ENCODE peak calls at places on chromosome 2, in six cellular contexts. B is endothelial cell, R is HCT116, G is hepatocyte, C is endothelial cell of umbilical vein, K is BJ. A is an unnamed sample.

GRCh38 chr2:1538663-1539062 is 125.4 kb downstream of the TPO start:
- DNase-seq in B (peak), R (peak), G (peak), C (no peak), K (no peak), A (peak)

GRCh38 chr2:37798315-37799005 is 126.6 kb upstream of the RMDN2 start:
- DNase-seq in B (no peak), R (no peak), G (no peak), C (no peak), K (no peak), A (no peak)

GRCh38 chr2:241882090-241882625 is 12.6 kb downstream of the RTP5 start:
- DNase-seq in B (no peak), R (no peak), G (no peak), C (no peak), K (no peak), A (no peak)

GRCh38 chr2:113211226-113212105 is 37.7 kb downstream of the PSD4 start:
- DNase-seq in B (no peak), R (peak), G (no peak), C (no peak), K (peak), A (no peak)

GRCh38 chr2:218326315-218326714 is 30.3 kb upstream of the CATIP start:
- DNase-seq in B (no peak), R (no peak), G (no peak), C (no peak), K (no peak), A (no peak)

GRCh38 chr2:120892967-120893667 is 157.4 kb downstream of the GLI2 start:
- DNase-seq in B (no peak), R (no peak), G (no peak), C (no peak), K (no peak), A (no peak)

GRCh38 chr2:7288484-7288883 is 371.3 kb downstream of the RNF144A start:
- DNase-seq in B (no peak), R (no peak), G (no peak), C (no peak), K (no peak), A (no peak)

GRCh38 chr2:240386321-240386720 is 49.1 kb upstream of the GPC1 start:
- DNase-seq in B (no peak), R (no peak), G (peak), C (no peak), K (no peak), A (peak)

GRCh38 chr2:114068438-114068837 is 178.5 kb downstream of the ACTR3 start:
- DNase-seq in B (no peak), R (no peak), G (peak), C (no peak), K (no peak), A (no peak)

GRCh38 chr2:203870481-203870880 is 2.9 kb downstream of the CTLA4 start:
- DNase-seq in B (no peak), R (no peak), G (no peak), C (no peak), K (no peak), A (no peak)

GRCh38 chr2:154693941-154694340 is 4.6 kb upstream of the KCNJ3 start:
- DNase-seq in B (no peak), R (no peak), G (no peak), C (no peak), K (no peak), A (no peak)

GRCh38 chr2:9547272-9547991 is 8.2 kb downstream of the ADAM17 start:
- DNase-seq in B (no peak), R (no peak), G (no peak), C (peak), K (no peak), A (no peak)

GRCh38 chr2:50582164-50582563 is 449.8 kb downstream of the NRXN1 start:
- DNase-seq in B (no peak), R (no peak), G (no peak), C (no peak), K (no peak), A (no peak)

GRCh38 chr2:118580651-118581050 is 266.8 kb downstream of the EN1 start:
- DNase-seq in B (no peak), R (no peak), G (no peak), C (no peak), K (no peak), A (no peak)

GRCh38 chr2:174997110-174997509 is 8.1 kb downstream of the CHN1 start:
- DNase-seq in B (no peak), R (no peak), G (no peak), C (no peak), K (no peak), A (no peak)

GRCh38 chr2:128322651-128323491 is 4.2 kb upstream of the HS6ST1 start:
- DNase-seq in B (no peak), R (no peak), G (peak), C (no peak), K (no peak), A (no peak)

GRCh38 chr2:39664478-39664877 is 1.2 kb upstream of the TMEM178A start:
- DNase-seq in B (no peak), R (no peak), G (no peak), C (no peak), K (no peak), A (no peak)

GRCh38 chr2:197515277-197515797 is 529 bp upstream of the MOB4 start:
- DNase-seq in B (no peak), R (peak), G (peak), C (no peak), K (no peak), A (no peak)

GRCh38 chr2:167017021-167017420 is 128.7 kb downstream of the XIRP2 start:
- DNase-seq in B (no peak), R (no peak), G (no peak), C (no peak), K (no peak), A (no peak)

GRCh38 chr2:203463176-203463797 is 71.8 kb downstream of the RAPH1 start:
- DNase-seq in B (no peak), R (no peak), G (no peak), C (no peak), K (no peak), A (no peak)

GRCh38 chr2:85549826-85550225 is 10.9 kb downstream of the MAT2A start:
- DNase-seq in B (no peak), R (no peak), G (no peak), C (peak), K (peak), A (no peak)

GRCh38 chr2:65300772-65301711 is 73.4 kb downstream of the ACTR2 start:
- DNase-seq in B (no peak), R (no peak), G (peak), C (no peak), K (peak), A (peak)

GRCh38 chr2:176804392-176804791 is 408.2 kb upstream of the HNRNPA3 start:
- DNase-seq in B (no peak), R (no peak), G (no peak), C (no peak), K (no peak), A (no peak)

GRCh38 chr2:128310094-128310716 is 8.5 kb downstream of the HS6ST1 start:
- DNase-seq in B (no peak), R (no peak), G (no peak), C (no peak), K (no peak), A (no peak)

GRCh38 chr2:227761734-227762476 is 16.2 kb downstream of the SCYGR8 start:
- DNase-seq in B (no peak), R (no peak), G (peak), C (no peak), K (peak), A (no peak)

GRCh38 chr2:74985983-74986382 is 27.5 kb downstream of the POLE4 start:
- DNase-seq in B (no peak), R (no peak), G (no peak), C (no peak), K (no peak), A (peak)

GRCh38 chr2:115573756-115574155 is 1131.3 kb downstream of the DPP10 start:
- DNase-seq in B (no peak), R (no peak), G (no peak), C (no peak), K (no peak), A (no peak)

GRCh38 chr2:212480447-212480846 is 58.2 kb downstream of the ERBB4 start:
- DNase-seq in B (no peak), R (no peak), G (no peak), C (no peak), K (no peak), A (no peak)

GRCh38 chr2:119546446-119546765 is 2.2 kb downstream of the CFAP221 start:
- DNase-seq in B (no peak), R (no peak), G (no peak), C (no peak), K (no peak), A (no peak)

GRCh38 chr2:100954044-100954420 is 48.1 kb upstream of the RPL31 start:
- DNase-seq in B (no peak), R (no peak), G (no peak), C (no peak), K (no peak), A (no peak)

GRCh38 chr2:147076634-147077033 is 768.2 kb upstream of the ACVR2A start:
- DNase-seq in B (no peak), R (no peak), G (no peak), C (no peak), K (no peak), A (no peak)

GRCh38 chr2:171811229-171811628 is 82.8 kb downstream of the SLC25A12 start:
- DNase-seq in B (no peak), R (peak), G (peak), C (peak), K (no peak), A (no peak)

GRCh38 chr2:27776097-27776496 is 4.6 kb downstream of the MRPL33 start:
- DNase-seq in B (no peak), R (no peak), G (peak), C (no peak), K (no peak), A (no peak)

GRCh38 chr2:85924522-85924921 is 35.7 kb upstream of the ST3GAL5 start:
- DNase-seq in B (no peak), R (no peak), G (peak), C (peak), K (no peak), A (no peak)

GRCh38 chr2:189421644-189422043 is 19.6 kb upstream of the WDR75 start:
- DNase-seq in B (no peak), R (no peak), G (peak), C (no peak), K (no peak), A (no peak)

DNA sequence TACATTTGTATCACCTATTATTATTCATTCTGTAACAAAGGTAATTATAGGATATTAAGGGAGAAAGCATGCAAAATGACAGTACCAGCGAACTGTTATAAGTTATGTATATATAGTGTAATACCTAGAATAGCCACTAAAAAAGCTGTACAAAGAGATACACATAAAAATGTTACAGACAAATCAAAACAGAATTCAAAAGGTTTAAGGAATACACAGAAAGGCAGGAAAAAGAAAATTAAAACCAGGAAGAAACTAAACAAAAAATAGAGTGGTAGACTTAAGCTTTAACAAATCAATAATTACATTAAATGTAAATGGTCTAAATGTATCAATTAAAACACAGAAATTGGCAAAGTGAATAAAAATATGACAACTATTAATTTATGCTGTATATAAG is 176.4 kb upstream of the REV1 start:
- DNase-seq in B (no peak), R (no peak), G (no peak), C (no peak), K (no peak), A (no peak)
- TF ChIP-seq CTCF in B (peak), R (no peak), G (no peak), C (no peak), K (no peak), A (peak)

DNA sequence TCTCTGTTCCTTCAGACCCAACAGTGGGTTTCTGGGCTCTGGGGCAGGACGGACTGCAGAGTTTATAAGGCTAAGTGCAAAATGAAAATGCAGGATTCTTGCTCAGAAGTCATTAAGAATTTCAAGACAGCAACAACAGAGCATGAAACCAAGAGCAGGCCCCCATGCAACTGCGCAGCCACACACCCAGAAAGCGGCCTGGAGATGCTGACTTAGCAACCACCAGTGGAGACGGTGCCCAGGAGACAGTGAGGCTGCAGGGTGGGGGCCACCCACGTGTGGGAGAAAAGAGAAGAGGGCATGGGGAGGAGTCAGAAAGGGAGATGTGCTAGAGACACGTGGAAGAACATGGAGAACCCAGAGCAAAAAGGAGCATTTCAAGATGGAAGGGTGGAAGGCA is 66.5 kb downstream of the GALNT14 start:
- DNase-seq in B (no peak), R (no peak), G (no peak), C (no peak), K (no peak), A (no peak)
- TF ChIP-seq CTCF in B (no peak), R (no peak), G (no peak), C (no peak), K (no peak), A (no peak)

GRCh38 chr2:233060500-233061006 is 411 bp downstream of the INPP5D start:
- DNase-seq in B (no peak), R (no peak), G (no peak), C (no peak), K (no peak), A (no peak)

GRCh38 chr2:233059797-233060499 is at the start of gene INPP5D:
- DNase-seq in B (no peak), R (no peak), G (no peak), C (peak), K (no peak), A (no peak)

GRCh38 chr2:233058717-233059546 is 1.2 kb upstream of the INPP5D start:
- DNase-seq in B (no peak), R (no peak), G (no peak), C (no peak), K (no peak), A (no peak)

GRCh38 chr2:233061007-233061590 is 957 bp downstream of the INPP5D start:
- DNase-seq in B (no peak), R (no peak), G (no peak), C (peak), K (no peak), A (no peak)

DNA sequence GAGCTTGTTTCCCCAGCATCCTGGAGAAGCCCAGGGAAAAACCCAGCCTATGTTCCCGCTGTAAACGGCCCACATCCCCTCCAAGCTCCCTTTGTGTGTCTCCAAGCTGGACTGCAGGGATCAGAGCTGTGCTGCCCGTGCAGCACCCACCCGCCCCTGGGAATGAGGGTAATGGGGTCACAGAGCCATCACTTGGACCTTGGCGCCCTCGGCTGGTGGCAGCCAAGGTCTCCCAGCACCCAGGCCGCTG is 670 bp upstream of the INPP5D start:
- DNase-seq in B (no peak), R (no peak), G (no peak), C (no peak), K (no peak), A (no peak)
- TF ChIP-seq CTCF in B (no peak), R (no peak), G (no peak), C (no peak), K (no peak), A (no peak)

DNA sequence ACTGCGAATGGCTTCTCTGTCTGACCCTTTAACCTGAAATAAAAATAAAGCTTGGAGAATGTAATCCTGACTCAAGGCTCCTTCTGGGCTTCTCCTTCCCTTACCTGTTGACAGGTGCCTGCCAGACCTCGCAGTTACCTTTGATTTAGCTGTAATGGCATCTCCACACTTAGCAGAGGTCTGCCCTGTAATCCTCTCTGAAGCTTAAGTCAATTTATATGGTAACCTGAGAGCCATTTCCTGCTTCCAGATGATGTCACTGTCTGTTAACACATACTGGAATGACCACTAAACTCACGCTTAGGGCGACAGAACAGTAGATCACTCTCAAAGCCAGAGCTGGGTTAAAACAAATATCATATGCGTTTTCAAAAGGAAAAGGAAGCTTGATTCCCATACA is 29.4 kb upstream of the FOXI3 start:
- DNase-seq in B (no peak), R (no peak), G (peak), C (no peak), K (no peak), A (no peak)
- TF ChIP-seq CTCF in B (no peak), R (no peak), G (no peak), C (no peak), K (no peak), A (no peak)

GRCh38 chr2:208269091-208269490 is 3.0 kb downstream of the PIKFYVE start:
- DNase-seq in B (no peak), R (no peak), G (peak), C (no peak), K (no peak), A (no peak)
- TF ChIP-seq CTCF in B (no peak), R (peak), G (no peak), C (no peak), K (no peak), A (no peak)

DNA sequence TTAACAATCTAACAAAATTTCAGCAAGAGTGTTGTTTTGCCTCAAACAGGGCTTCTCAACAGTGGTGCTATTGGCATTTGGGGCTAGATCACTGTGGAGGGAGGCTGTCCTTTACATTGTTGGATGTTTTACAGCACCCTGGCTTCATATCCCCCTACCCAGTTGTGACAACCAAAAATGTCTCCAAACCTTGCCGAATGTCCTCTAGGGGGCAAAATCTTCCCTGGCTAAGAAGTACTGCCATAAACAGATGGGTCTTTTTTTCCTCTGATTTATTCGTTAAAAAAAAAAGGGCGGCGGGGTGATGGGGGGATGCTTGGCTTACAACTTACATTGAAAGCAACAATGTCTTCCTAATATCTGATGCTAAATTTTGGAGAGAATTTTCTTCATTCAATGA is 207.6 kb upstream of the CCDC150 start:
- DNase-seq in B (peak), R (peak), G (no peak), C (peak), K (no peak), A (no peak)
- TF ChIP-seq CTCF in B (peak), R (peak), G (peak), C (peak), K (peak), A (peak)

GRCh38 chr2:56040834-56041233 is 117.3 kb upstream of the EFEMP1 start:
- DNase-seq in B (no peak), R (no peak), G (no peak), C (no peak), K (no peak), A (no peak)
- TF ChIP-seq CTCF in B (no peak), R (no peak), G (no peak), C (no peak), K (no peak), A (no peak)

DNA sequence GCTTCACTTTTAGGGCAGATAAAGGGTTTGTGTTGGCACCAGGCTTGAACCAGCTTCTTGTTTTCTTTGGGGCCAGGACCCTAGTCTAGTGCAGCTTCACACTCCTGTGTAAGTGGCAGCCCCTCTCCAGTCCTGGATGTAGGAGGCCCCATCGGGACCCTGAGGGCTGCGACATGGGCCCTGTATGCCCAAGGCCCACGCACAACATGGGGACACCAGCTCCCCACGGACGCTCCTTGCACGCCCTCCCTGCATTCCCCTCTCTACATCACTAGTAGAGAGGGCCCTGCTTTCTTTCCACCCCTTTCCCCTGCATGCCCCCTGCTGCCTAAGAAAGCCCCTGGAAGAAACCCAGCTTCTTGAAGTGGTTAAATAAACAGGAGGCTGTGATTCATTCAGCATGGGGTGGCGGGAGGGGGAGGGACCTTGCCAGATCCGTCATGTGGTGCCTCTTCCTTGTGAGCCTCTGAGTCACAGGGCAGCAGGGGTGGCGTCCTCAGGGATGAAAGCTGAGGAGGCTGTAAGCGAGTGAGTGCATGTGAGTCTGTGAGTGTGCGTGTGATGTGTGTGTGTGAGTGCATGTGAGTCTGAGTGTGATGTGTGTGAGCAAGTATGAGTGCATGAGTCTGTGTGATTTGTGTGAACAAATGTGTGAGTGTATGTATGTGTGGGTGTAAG is 42.5 kb downstream of the COPS8 start:
- DNase-seq in B (peak), R (peak), G (peak), C (peak), K (peak), A (no peak)
- TF ChIP-seq CTCF in B (no peak), R (no peak), G (no peak), C (peak), K (peak), A (no peak)